ENCODE peak calls at places on chromosomes 4 and X, in six cellular contexts. One of them, this sample, is unnamed.
A peak's percentile ranks its signal among the peaks of the same experiment; 100 is the strongest.

GRCh38 chr4:108117473-108118182 is 51.1 kb downstream of the LEF1 start:
- DNase-seq in GM23338: peak; percentile 87
- DNase-seq in Panc1: no peak
- DNase-seq in breast epithelium: no peak
- DNase-seq in upper lobe of left lung: no peak
- DNase-seq in prostate gland: no peak
- DNase-seq in this sample: no peak

GRCh38 chrX:8783100-8784098 is 17.8 kb downstream of the FAM9A start:
- DNase-seq in breast epithelium: no peak
- DNase-seq in GM23338: peak; percentile 79
- DNase-seq in upper lobe of left lung: peak; percentile 30
- DNase-seq in prostate gland: no peak
- DNase-seq in Panc1: no peak
- DNase-seq in this sample: no peak

GRCh38 chr4:13906727-13907126 is 279.2 kb upstream of the BOD1L1 start:
- DNase-seq in upper lobe of left lung: no peak
- DNase-seq in Panc1: no peak
- DNase-seq in prostate gland: no peak
- DNase-seq in GM23338: no peak
- DNase-seq in breast epithelium: no peak
- DNase-seq in this sample: no peak

GRCh38 chrX:128458888-128459287 is 406.7 kb upstream of the ACTRT1 start:
- DNase-seq in breast epithelium: no peak
- DNase-seq in prostate gland: no peak
- DNase-seq in Panc1: no peak
- DNase-seq in upper lobe of left lung: no peak
- DNase-seq in GM23338: no peak
- DNase-seq in this sample: no peak

GRCh38 chr4:73674451-73674919 is 54.2 kb upstream of the RASSF6 start:
- DNase-seq in GM23338: no peak
- DNase-seq in upper lobe of left lung: no peak
- DNase-seq in prostate gland: no peak
- DNase-seq in breast epithelium: no peak
- DNase-seq in Panc1: no peak
- DNase-seq in this sample: no peak

GRCh38 chr4:189232274-189232673 is 708.4 kb upstream of the FRG1 start:
- DNase-seq in breast epithelium: no peak
- DNase-seq in upper lobe of left lung: no peak
- DNase-seq in prostate gland: peak; percentile 12
- DNase-seq in GM23338: no peak
- DNase-seq in Panc1: no peak
- DNase-seq in this sample: no peak

GRCh38 chrX:108439434-108439883 is at the start of gene COL4A5:
- DNase-seq in Panc1: peak; percentile 38
- DNase-seq in upper lobe of left lung: peak; percentile 39
- DNase-seq in prostate gland: peak; percentile 64
- DNase-seq in breast epithelium: peak; percentile 42
- DNase-seq in GM23338: peak; percentile 85
- DNase-seq in this sample: no peak

GRCh38 chrX:65644621-65645287 is 22.7 kb upstream of the MSN start:
- DNase-seq in Panc1: no peak
- DNase-seq in GM23338: no peak
- DNase-seq in upper lobe of left lung: peak; percentile 93
- DNase-seq in breast epithelium: peak; percentile 75
- DNase-seq in prostate gland: peak; percentile 75
- DNase-seq in this sample: no peak

GRCh38 chr4:80459918-80460473 is 124.5 kb downstream of the CFAP299 start:
- DNase-seq in upper lobe of left lung: no peak
- DNase-seq in GM23338: peak; percentile 58
- DNase-seq in breast epithelium: no peak
- DNase-seq in Panc1: no peak
- DNase-seq in prostate gland: no peak
- DNase-seq in this sample: no peak

GRCh38 chr4:83793481-83793880 is 257.6 kb downstream of the GPAT3 start:
- DNase-seq in GM23338: no peak
- DNase-seq in prostate gland: no peak
- DNase-seq in upper lobe of left lung: no peak
- DNase-seq in Panc1: no peak
- DNase-seq in breast epithelium: no peak
- DNase-seq in this sample: no peak

GRCh38 chr4:6470502-6471302 is 1.7 kb downstream of the PPP2R2C start:
- DNase-seq in prostate gland: peak; percentile 33
- DNase-seq in Panc1: no peak
- DNase-seq in GM23338: peak; percentile 54
- DNase-seq in upper lobe of left lung: no peak
- DNase-seq in breast epithelium: no peak
- DNase-seq in this sample: no peak

GRCh38 chr4:106149026-106149425 is 167.0 kb downstream of the TBCK start:
- DNase-seq in Panc1: no peak
- DNase-seq in breast epithelium: no peak
- DNase-seq in upper lobe of left lung: no peak
- DNase-seq in prostate gland: no peak
- DNase-seq in GM23338: no peak
- DNase-seq in this sample: no peak

GRCh38 chr4:6937748-6938147 is 28.1 kb downstream of the TBC1D14 start:
- DNase-seq in GM23338: no peak
- DNase-seq in Panc1: no peak
- DNase-seq in breast epithelium: no peak
- DNase-seq in upper lobe of left lung: no peak
- DNase-seq in prostate gland: no peak
- DNase-seq in this sample: no peak

GRCh38 chr4:188714907-188715306 is 575.7 kb downstream of the TRIML1 start:
- DNase-seq in Panc1: no peak
- DNase-seq in breast epithelium: no peak
- DNase-seq in GM23338: no peak
- DNase-seq in upper lobe of left lung: no peak
- DNase-seq in prostate gland: no peak
- DNase-seq in this sample: no peak

GRCh38 chr4:145525291-145525740 is 43.7 kb downstream of the SMAD1 start:
- DNase-seq in breast epithelium: no peak
- DNase-seq in prostate gland: no peak
- DNase-seq in upper lobe of left lung: no peak
- DNase-seq in GM23338: no peak
- DNase-seq in Panc1: no peak
- DNase-seq in this sample: no peak

GRCh38 chr4:76625316-76625715 is 190.3 kb downstream of the SHROOM3 start:
- DNase-seq in breast epithelium: no peak
- DNase-seq in upper lobe of left lung: no peak
- DNase-seq in GM23338: peak; percentile 46
- DNase-seq in Panc1: no peak
- DNase-seq in prostate gland: no peak
- DNase-seq in this sample: no peak

GRCh38 chr4:76624271-76624681 is 189.2 kb downstream of the SHROOM3 start:
- DNase-seq in GM23338: peak; percentile 74
- DNase-seq in Panc1: no peak
- DNase-seq in breast epithelium: peak; percentile 71
- DNase-seq in upper lobe of left lung: peak; percentile 36
- DNase-seq in prostate gland: no peak
- DNase-seq in this sample: no peak

GRCh38 chr4:76622717-76623116 is 187.7 kb downstream of the SHROOM3 start:
- DNase-seq in Panc1: no peak
- DNase-seq in breast epithelium: no peak
- DNase-seq in prostate gland: no peak
- DNase-seq in upper lobe of left lung: no peak
- DNase-seq in GM23338: no peak
- DNase-seq in this sample: no peak

GRCh38 chr4:76622126-76622525 is 187.1 kb downstream of the SHROOM3 start:
- DNase-seq in GM23338: no peak
- DNase-seq in prostate gland: peak; percentile 79
- DNase-seq in breast epithelium: no peak
- DNase-seq in Panc1: no peak
- DNase-seq in upper lobe of left lung: peak; percentile 59
- DNase-seq in this sample: no peak

GRCh38 chr4:76623217-76624060 is 188.4 kb downstream of the SHROOM3 start:
- DNase-seq in breast epithelium: no peak
- DNase-seq in upper lobe of left lung: no peak
- DNase-seq in prostate gland: peak; percentile 67
- DNase-seq in Panc1: no peak
- DNase-seq in GM23338: no peak
- DNase-seq in this sample: no peak
- H3K27ac ChIP-seq in breast epithelium: peak overlapping the region; percentile 76
- H3K27ac ChIP-seq in upper lobe of left lung: peak overlapping the region; percentile 64
- H3K27ac ChIP-seq in prostate gland: peak overlapping the region; percentile 74
- H3K27ac ChIP-seq in Panc1: no peak overlapping the region
- H3K27ac ChIP-seq in GM23338: no peak overlapping the region
- H3K27ac ChIP-seq in this sample: no peak overlapping the region

DNA sequence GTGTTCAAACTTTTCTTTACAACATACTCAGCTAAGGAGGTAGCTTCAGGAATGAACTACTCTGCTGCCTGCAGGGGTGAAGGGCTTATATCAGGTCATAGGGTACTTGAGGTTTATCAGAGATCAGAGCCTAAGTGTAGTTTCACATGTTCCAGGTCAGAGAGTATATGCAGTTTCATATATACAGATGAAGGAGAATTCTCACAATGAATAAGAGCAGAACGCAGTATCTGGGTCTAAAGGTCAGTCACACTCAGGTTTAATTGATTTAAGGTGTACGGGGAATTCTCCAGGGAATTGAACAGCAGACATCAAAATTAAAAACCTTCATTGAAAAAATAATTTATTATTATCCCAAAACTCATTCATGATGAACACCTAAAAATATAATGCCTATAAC is 700.6 kb downstream of the TECRL start:
- DNase-seq in GM23338: no peak
- DNase-seq in Panc1: no peak
- DNase-seq in breast epithelium: no peak
- DNase-seq in upper lobe of left lung: no peak
- DNase-seq in prostate gland: no peak
- DNase-seq in this sample: no peak
- TF ChIP-seq POLR2AphosphoS5 in GM23338: no peak
- TF ChIP-seq POLR2AphosphoS5 in Panc1: no peak
- TF ChIP-seq POLR2AphosphoS5 in breast epithelium: no peak
- TF ChIP-seq POLR2AphosphoS5 in upper lobe of left lung: no peak
- TF ChIP-seq POLR2AphosphoS5 in prostate gland: no peak
- TF ChIP-seq POLR2AphosphoS5 in this sample: no peak

GRCh38 chr4:152103181-152103901 is 342.5 kb upstream of the GATB start:
- DNase-seq in breast epithelium: no peak
- DNase-seq in prostate gland: no peak
- DNase-seq in Panc1: no peak
- DNase-seq in GM23338: no peak
- DNase-seq in upper lobe of left lung: no peak
- DNase-seq in this sample: no peak

GRCh38 chr4:152102184-152103000 is 341.6 kb upstream of the GATB start:
- DNase-seq in GM23338: no peak
- DNase-seq in breast epithelium: no peak
- DNase-seq in upper lobe of left lung: no peak
- DNase-seq in prostate gland: no peak
- DNase-seq in Panc1: peak; percentile 13
- DNase-seq in this sample: no peak

GRCh38 chr4:152106113-152106763 is 345.4 kb upstream of the GATB start:
- DNase-seq in breast epithelium: no peak
- DNase-seq in upper lobe of left lung: peak; percentile 65
- DNase-seq in GM23338: peak; percentile 19
- DNase-seq in prostate gland: no peak
- DNase-seq in Panc1: peak; percentile 73
- DNase-seq in this sample: peak; percentile 52

GRCh38 chr4:152104846-152105462 is 344.1 kb upstream of the GATB start:
- DNase-seq in upper lobe of left lung: no peak
- DNase-seq in GM23338: no peak
- DNase-seq in breast epithelium: no peak
- DNase-seq in prostate gland: no peak
- DNase-seq in Panc1: no peak
- DNase-seq in this sample: no peak

GRCh38 chr4:152104286-152104685 is 343.5 kb upstream of the GATB start:
- DNase-seq in prostate gland: no peak
- DNase-seq in Panc1: no peak
- DNase-seq in breast epithelium: no peak
- DNase-seq in upper lobe of left lung: no peak
- DNase-seq in GM23338: no peak
- DNase-seq in this sample: no peak
- H3K27ac ChIP-seq in prostate gland: no peak overlapping the region
- H3K27ac ChIP-seq in Panc1: no peak overlapping the region
- H3K27ac ChIP-seq in breast epithelium: no peak overlapping the region
- H3K27ac ChIP-seq in upper lobe of left lung: no peak overlapping the region
- H3K27ac ChIP-seq in GM23338: no peak overlapping the region
- H3K27ac ChIP-seq in this sample: no peak overlapping the region

DNA sequence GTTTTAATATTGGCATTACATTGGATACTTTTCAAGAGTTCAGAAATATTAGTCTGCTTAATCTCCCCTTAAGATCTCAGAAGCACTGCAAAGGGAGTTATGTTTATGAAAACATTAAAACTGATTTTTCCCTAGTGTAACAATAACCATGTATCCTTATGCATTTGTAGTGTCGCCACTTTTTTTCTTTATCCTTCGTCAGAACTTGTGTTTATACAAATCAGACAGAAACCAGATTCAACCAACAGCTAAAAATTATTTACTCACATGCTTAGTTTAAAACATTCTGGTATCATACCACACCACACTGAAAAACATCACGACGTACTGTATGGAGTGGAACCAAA is 1.3 kb downstream of the SETD7 start:
- DNase-seq in GM23338: no peak
- DNase-seq in breast epithelium: no peak
- DNase-seq in upper lobe of left lung: no peak
- DNase-seq in prostate gland: no peak
- DNase-seq in Panc1: no peak
- DNase-seq in this sample: no peak
- TF ChIP-seq POLR2AphosphoS5 in GM23338: no peak
- TF ChIP-seq POLR2AphosphoS5 in breast epithelium: no peak
- TF ChIP-seq POLR2AphosphoS5 in upper lobe of left lung: no peak
- TF ChIP-seq POLR2AphosphoS5 in prostate gland: no peak
- TF ChIP-seq POLR2AphosphoS5 in Panc1: no peak
- TF ChIP-seq POLR2AphosphoS5 in this sample: no peak

GRCh38 chr4:10529256-10529890 is 72.1 kb upstream of the ZNF518B start:
- DNase-seq in breast epithelium: no peak
- DNase-seq in prostate gland: no peak
- DNase-seq in GM23338: no peak
- DNase-seq in upper lobe of left lung: no peak
- DNase-seq in Panc1: no peak
- DNase-seq in this sample: no peak
- H3K27ac ChIP-seq in breast epithelium: no peak overlapping the region
- H3K27ac ChIP-seq in prostate gland: peak overlapping the region; percentile 68
- H3K27ac ChIP-seq in GM23338: no peak overlapping the region
- H3K27ac ChIP-seq in upper lobe of left lung: peak overlapping the region; percentile 82
- H3K27ac ChIP-seq in Panc1: no peak overlapping the region
- H3K27ac ChIP-seq in this sample: no peak overlapping the region

GRCh38 chrX:154436597-154437397 is at the start of gene GDI1:
- DNase-seq in breast epithelium: no peak
- DNase-seq in prostate gland: no peak
- DNase-seq in upper lobe of left lung: peak; percentile 45
- DNase-seq in Panc1: no peak
- DNase-seq in GM23338: peak; percentile 70
- DNase-seq in this sample: no peak
- TF ChIP-seq POLR2AphosphoS5 in breast epithelium: peak; percentile 30
- TF ChIP-seq POLR2AphosphoS5 in prostate gland: no peak
- TF ChIP-seq POLR2AphosphoS5 in upper lobe of left lung: peak; percentile 68
- TF ChIP-seq POLR2AphosphoS5 in Panc1: no peak
- TF ChIP-seq POLR2AphosphoS5 in GM23338: peak; percentile 41
- TF ChIP-seq POLR2AphosphoS5 in this sample: peak; percentile 39

GRCh38 chr4:86482296-86482695 is 111.8 kb upstream of the PTPN13 start:
- DNase-seq in prostate gland: no peak
- DNase-seq in breast epithelium: no peak
- DNase-seq in upper lobe of left lung: no peak
- DNase-seq in GM23338: peak; percentile 25
- DNase-seq in Panc1: no peak
- DNase-seq in this sample: no peak

GRCh38 chr4:86484241-86484640 is 109.9 kb upstream of the PTPN13 start:
- DNase-seq in prostate gland: no peak
- DNase-seq in upper lobe of left lung: no peak
- DNase-seq in breast epithelium: no peak
- DNase-seq in GM23338: no peak
- DNase-seq in Panc1: no peak
- DNase-seq in this sample: no peak

GRCh38 chr4:86482851-86483490 is 111.1 kb upstream of the PTPN13 start:
- DNase-seq in Panc1: no peak
- DNase-seq in GM23338: peak; percentile 95
- DNase-seq in upper lobe of left lung: no peak
- DNase-seq in prostate gland: no peak
- DNase-seq in breast epithelium: no peak
- DNase-seq in this sample: peak; percentile 86

GRCh38 chr4:86481429-86481828 is 112.7 kb upstream of the PTPN13 start:
- DNase-seq in prostate gland: no peak
- DNase-seq in Panc1: no peak
- DNase-seq in GM23338: peak; percentile 34
- DNase-seq in breast epithelium: no peak
- DNase-seq in upper lobe of left lung: no peak
- DNase-seq in this sample: no peak
- H3K27ac ChIP-seq in prostate gland: no peak overlapping the region
- H3K27ac ChIP-seq in Panc1: no peak overlapping the region
- H3K27ac ChIP-seq in GM23338: peak overlapping the region; percentile 85
- H3K27ac ChIP-seq in breast epithelium: no peak overlapping the region
- H3K27ac ChIP-seq in upper lobe of left lung: no peak overlapping the region
- H3K27ac ChIP-seq in this sample: no peak overlapping the region